ENCODE peak calls at places on chromosomes 4 and X, in ten cellular contexts. X, B, L, H, D, S, Q, J, U and Z are unnamed samples.

GRCh38 chrX:44506688-44507087 is 36.0 kb downstream of the FUNDC1 start:
- DNase-seq in X (peak), B (no peak), L (no peak), H (no peak), D (no peak), S (no peak), Q (no peak), J (no peak), U (no peak), Z (no peak)

GRCh38 chr4:82217986-82218715 is 155.6 kb downstream of the HNRNPD start:
- DNase-seq in X (peak), B (no peak), L (no peak), H (peak), D (no peak), S (no peak), Q (no peak), J (peak), U (peak), Z (no peak)

GRCh38 chr4:165096776-165097175 is 15.9 kb downstream of the TMEM192 start:
- DNase-seq in X (peak), B (no peak), L (no peak), H (peak), D (no peak), S (no peak), Q (no peak), J (peak), U (peak), Z (no peak)

GRCh38 chrX:56763556-56764152 is 34.6 kb downstream of the NBDY start:
- DNase-seq in X (peak), B (no peak), L (no peak), H (peak), D (peak), S (peak), Q (no peak), J (peak), U (peak), Z (no peak)

GRCh38 chr4:76952071-76952470 is 2.5 kb downstream of the SEPTIN11 start:
- DNase-seq in X (no peak), B (no peak), L (no peak), H (no peak), D (no peak), S (no peak), Q (no peak), J (no peak), U (no peak), Z (no peak)

GRCh38 chr4:41887821-41888699 is 47.2 kb upstream of the TMEM33 start:
- DNase-seq in X (peak), B (no peak), L (no peak), H (peak), D (no peak), S (peak), Q (no peak), J (peak), U (peak), Z (no peak)

GRCh38 chr4:82891728-82892466 is 944 bp upstream of the SEC31A start:
- DNase-seq in X (peak), B (no peak), L (no peak), H (no peak), D (no peak), S (no peak), Q (no peak), J (peak), U (no peak), Z (no peak)

GRCh38 chr4:60757986-60758385 is 442.1 kb upstream of the ADGRL3 start:
- DNase-seq in X (no peak), B (no peak), L (no peak), H (no peak), D (no peak), S (no peak), Q (no peak), J (peak), U (no peak), Z (no peak)

GRCh38 chrX:132406106-132406505 is 82.7 kb downstream of the MBNL3 start:
- DNase-seq in X (no peak), B (no peak), L (no peak), H (no peak), D (no peak), S (no peak), Q (no peak), J (no peak), U (no peak), Z (no peak)